ENCODE peak calls at places on chromosomes 7 and 10, in four cellular contexts. G is GM12891, W is nephron progenitor cell, P is NCI-H2171. R is an unnamed sample.

GRCh38 chr10:44961931-44962750 is 2.5 kb downstream of the RASSF4 start:
- DNase-seq in G (no peak), W (no peak), P (no peak), R (no peak)

GRCh38 chr10:131886181-131886716 is 14.6 kb upstream of the PPP2R2D start:
- DNase-seq in W (no peak), P (no peak), G (no peak), R (no peak)

GRCh38 chr10:91391915-91392314 is 18.2 kb upstream of the HECTD2 start:
- DNase-seq in G (no peak), P (no peak), W (no peak), R (no peak)

GRCh38 chr7:74585844-74586243 is 71.7 kb upstream of the GTF2I start:
- DNase-seq in W (no peak), G (no peak), P (no peak), R (no peak)

GRCh38 chr10:51137741-51138529 is 63.6 kb downstream of the PRKG1 start:
- DNase-seq in P (no peak), W (no peak), G (no peak), R (no peak)

GRCh38 chr7:81285142-81285871 is 366.5 kb upstream of the SEMA3C start:
- DNase-seq in W (no peak), P (no peak), G (no peak), R (no peak)

GRCh38 chr7:10117815-10118214 is 855.9 kb upstream of the PHF14 start:
- DNase-seq in W (no peak), G (no peak), P (no peak), R (no peak)

GRCh38 chr10:69057261-69057950 is 30.5 kb upstream of the SRGN start:
- DNase-seq in G (no peak), P (no peak), W (no peak), R (no peak)

GRCh38 chr7:121544726-121545125 is 148.6 kb upstream of the FAM3C start:
- DNase-seq in G (no peak), W (no peak), P (no peak), R (no peak)

GRCh38 chr10:96700477-96701099 is 19.7 kb downstream of the PIK3AP1 start:
- DNase-seq in G (no peak), P (no peak), W (no peak), R (no peak)

GRCh38 chr10:6473901-6474370 is 106.1 kb downstream of the PRKCQ start:
- DNase-seq in W (no peak), P (no peak), G (peak; percentile 30), R (no peak)

GRCh38 chr10:75211007-75211735 is 575 bp downstream of the VDAC2 start:
- DNase-seq in G (peak; percentile 25), W (peak; percentile 29), P (no peak), R (no peak)

GRCh38 chr7:79421751-79422150 is 31.7 kb downstream of the MAGI2 start:
- DNase-seq in P (no peak), G (no peak), W (no peak), R (no peak)

GRCh38 chr7:110399421-110399820 is 691.5 kb upstream of the LRRN3 start:
- DNase-seq in P (no peak), W (no peak), G (no peak), R (no peak)

GRCh38 chr7:70837589-70837988 is 294.4 kb upstream of the GALNT17 start:
- DNase-seq in W (no peak), G (no peak), P (no peak), R (no peak)

GRCh38 chr10:78458983-78459638 is 425.4 kb downstream of the RPS24 start:
- DNase-seq in W (no peak), P (no peak), G (no peak), R (no peak)

GRCh38 chr7:69211739-69212138 is 386.5 kb upstream of the AUTS2 start:
- DNase-seq in W (no peak), P (peak; percentile 82), G (no peak), R (no peak)

GRCh38 chr10:16717617-16718395 is 99.4 kb downstream of the RSU1 start:
- DNase-seq in G (no peak), P (no peak), W (no peak), R (no peak)

GRCh38 chr7:113394856-113395255 is 276.5 kb upstream of the SMIM30 start:
- DNase-seq in G (no peak), P (no peak), W (no peak), R (no peak)

GRCh38 chr7:157278791-157279678 is 57.8 kb upstream of the DNAJB6 start:
- DNase-seq in G (no peak), P (no peak), W (no peak), R (no peak)

GRCh38 chr7:86939197-86939814 is 120.1 kb downstream of the ELAPOR2 start:
- DNase-seq in P (peak; percentile 9), G (no peak), W (peak; percentile 39), R (peak; percentile 4)

R was measured in T-helper 2 cell.